ENCODE peak calls at places on chromosomes 7 and 10, in four cellular contexts. Q, J, Z and I are unnamed samples.
A peak's percentile ranks its signal among the peaks of the same experiment; 100 is the strongest.

GRCh38 chr7:151459726-151460473 is 20.0 kb upstream of the CRYGN start:
- DNase-seq in J (no peak), Q (peak; percentile 79), Z (no peak), I (no peak)

GRCh38 chr10:105992928-105993327 is 1171.6 kb downstream of the SORCS1 start:
- DNase-seq in Z (no peak), Q (no peak), J (no peak), I (no peak)

GRCh38 chr7:159114981-159115380 is 29.7 kb downstream of the VIPR2 start:
- DNase-seq in J (no peak), Z (no peak), Q (no peak), I (no peak)

GRCh38 chr7:22732556-22733126 is 5.6 kb downstream of the IL6 start:
- DNase-seq in Z (no peak), J (no peak), Q (no peak), I (no peak)

GRCh38 chr7:2049782-2050510 is 182.8 kb downstream of the MAD1L1 start:
- DNase-seq in J (no peak), Q (no peak), Z (no peak), I (no peak)

GRCh38 chr10:80855348-80855971 is 317.8 kb downstream of the SH2D4B start:
- DNase-seq in J (peak; percentile 21), Q (peak; percentile 2), Z (peak; percentile 13), I (peak; percentile 71)

GRCh38 chr7:123096434-123096833 is 100.9 kb upstream of the TAS2R16 start:
- DNase-seq in J (no peak), Z (no peak), Q (no peak), I (no peak)

GRCh38 chr7:83248000-83248399 is 85.3 kb upstream of the PCLO start:
- DNase-seq in J (no peak), Q (no peak), Z (no peak), I (no peak)

GRCh38 chr7:15317215-15317614 is 244.6 kb downstream of the AGMO start:
- DNase-seq in J (no peak), Q (no peak), Z (no peak), I (no peak)

GRCh38 chr10:46539596-46540411 is 16.7 kb downstream of the GPRIN2 start:
- DNase-seq in Z (no peak), Q (peak; percentile 86), J (no peak), I (peak; percentile 5)

GRCh38 chr10:351770-352318 is 216.6 kb downstream of the ZMYND11 start:
- DNase-seq in Q (no peak), J (no peak), Z (no peak), I (no peak)

GRCh38 chr7:74097937-74098614 is 14.5 kb downstream of the LIMK1 start:
- DNase-seq in J (no peak), Z (no peak), Q (no peak), I (no peak)
- TF ChIP-seq ATF3 in J (no peak), Z (no peak), Q (no peak), I (no peak)

GRCh38 chr10:73785221-73785720 is at the start of gene ZSWIM8:
- DNase-seq in Z (peak; percentile 84), J (peak; percentile 93), Q (peak; percentile 95), I (peak; percentile 80)

GRCh38 chr10:73788864-73789658 is 3.7 kb downstream of the ZSWIM8 start:
- DNase-seq in J (no peak), Z (no peak), Q (no peak), I (no peak)

GRCh38 chr10:73782749-73783085 is 869 bp downstream of the CHCHD1 start:
- DNase-seq in J (no peak), Z (no peak), Q (no peak), I (no peak)

GRCh38 chr10:73786512-73786885 is 1.1 kb downstream of the ZSWIM8 start:
- DNase-seq in J (no peak), Q (no peak), Z (no peak), I (no peak)

DNA sequence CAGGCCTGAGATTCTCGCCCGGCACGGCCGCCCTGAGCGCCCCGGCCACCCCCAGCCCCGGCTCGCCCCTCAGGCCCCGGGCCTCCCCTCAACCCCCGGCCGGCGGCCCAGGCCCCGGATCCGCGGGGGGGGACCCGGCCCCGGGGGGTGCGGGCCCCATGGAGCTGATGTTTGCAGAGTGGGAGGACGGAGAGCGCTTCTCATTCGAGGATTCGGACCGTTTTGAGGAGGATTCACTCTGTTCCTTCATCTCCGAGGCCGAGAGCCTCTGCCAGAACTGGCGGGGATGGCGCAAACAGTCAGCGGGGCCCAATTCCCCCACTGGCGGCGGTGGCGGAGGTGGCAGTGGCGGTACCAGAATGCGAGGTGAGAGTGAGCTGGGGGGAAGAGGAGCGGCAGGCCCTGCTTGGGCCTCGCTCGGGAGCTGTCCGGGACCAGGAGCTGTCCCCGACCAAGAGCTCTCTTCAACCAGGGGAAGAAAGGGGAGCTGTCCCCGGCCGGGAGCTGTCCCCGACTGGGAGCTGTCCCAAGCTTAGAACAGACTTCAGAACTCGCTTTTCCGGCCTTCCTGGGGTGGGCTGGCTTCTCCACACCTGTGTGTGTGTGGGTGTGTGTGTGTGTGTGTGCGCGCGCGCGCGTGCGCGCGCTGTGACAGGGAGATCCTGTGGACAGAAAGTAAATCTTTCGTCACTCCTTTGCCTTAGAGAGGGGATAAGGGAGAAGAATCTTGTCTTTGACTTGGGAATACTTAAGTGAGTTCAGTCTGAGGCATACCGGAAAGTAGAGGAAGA is 510 bp downstream of the ZSWIM8 start:
- DNase-seq in J (peak; percentile 62), Q (no peak), Z (no peak), I (peak; percentile 43)
- TF ChIP-seq ATF2 in J (no peak), Q (no peak), Z (no peak), I (no peak)

DNA sequence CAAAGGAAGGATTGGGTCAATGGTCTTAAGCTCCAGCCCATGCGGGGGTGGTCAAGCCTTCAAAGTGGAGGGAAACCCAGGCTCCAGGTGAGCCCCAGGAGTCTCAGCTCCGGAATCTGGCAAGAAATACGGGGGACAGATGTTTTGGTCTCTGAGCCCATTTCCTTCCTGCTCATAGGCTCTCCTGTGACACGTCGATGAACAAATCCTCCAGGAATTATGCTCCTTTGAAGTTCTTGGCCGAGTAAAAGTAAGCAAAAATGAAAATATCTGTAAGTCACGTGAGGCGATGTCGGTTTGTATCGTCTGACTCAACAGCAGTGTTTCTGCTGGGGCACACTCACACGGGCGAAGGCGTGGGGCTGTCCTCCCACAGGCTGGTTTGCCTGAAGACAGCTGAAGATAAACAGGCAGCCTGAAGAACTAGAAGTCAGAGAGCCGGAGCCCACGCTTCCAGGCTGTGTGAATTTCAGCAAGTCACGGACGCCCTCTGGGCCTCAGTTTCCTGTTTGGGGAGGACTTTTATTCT is 52.6 kb upstream of the SMNDC1 start:
- DNase-seq in J (no peak), Z (peak; percentile 62), Q (peak; percentile 30), I (no peak)
- TF ChIP-seq ESRRA in J (no peak), Z (no peak), Q (no peak), I (no peak)

DNA sequence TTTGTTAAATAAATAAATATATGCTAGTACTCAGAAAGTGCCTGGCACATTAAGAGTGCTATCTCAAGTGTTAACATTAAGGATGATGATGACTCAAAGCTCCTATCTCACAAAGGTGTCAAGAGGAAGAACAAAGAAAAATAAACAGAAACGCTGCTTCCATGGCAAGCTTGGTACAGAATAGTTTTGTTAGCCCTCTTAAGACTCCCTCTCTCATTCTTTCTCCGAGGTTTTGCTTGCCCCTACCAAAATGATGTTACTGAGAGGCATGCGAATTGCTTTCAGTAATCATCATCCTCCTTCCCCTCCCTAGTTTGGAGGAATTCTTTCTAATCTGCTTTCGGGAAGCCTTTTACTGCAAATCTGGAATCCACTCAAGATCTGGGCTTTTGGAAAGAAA is 96.7 kb downstream of the SORCS1 start:
- DNase-seq in J (no peak), Q (no peak), Z (no peak), I (no peak)
- TF ChIP-seq ATF3 in J (no peak), Q (no peak), Z (no peak), I (no peak)